ENCODE peak calls at places on chromosomes 3 and 15, in nine cellular contexts. Q, M, F, X, U, G, Y, N and O are unnamed samples.
A peak's percentile ranks its signal among the peaks of the same experiment; 100 is the strongest.

GRCh38 chr3:129346690-129347440 is 68.2 kb downstream of the HMCES start:
- DNase-seq in U (no peak), Y (no peak), Q (peak; percentile 67), F (no peak), X (no peak), N (no peak), G (no peak), M (no peak), O (no peak)

GRCh38 chr3:50474717-50475116 is 28.7 kb downstream of the CACNA2D2 start:
- DNase-seq in Y (no peak), X (no peak), U (no peak), M (no peak), G (no peak), Q (no peak), F (no peak), N (peak; percentile 25), O (no peak)

GRCh38 chr15:55197362-55197705 is 593 bp upstream of the RSL24D1 start:
- DNase-seq in F (no peak), U (no peak), N (no peak), Y (no peak), M (no peak), X (no peak), G (no peak), Q (no peak), O (no peak)

GRCh38 chr3:14300721-14301377 is 101.6 kb upstream of the SLC6A6 start:
- DNase-seq in Y (no peak), F (no peak), Q (no peak), M (no peak), U (no peak), X (no peak), N (no peak), G (no peak), O (no peak)

GRCh38 chr3:39637807-39638206 is 170.3 kb downstream of the MOBP start:
- DNase-seq in Y (no peak), N (peak; percentile 51), M (no peak), U (peak; percentile 19), G (no peak), X (no peak), F (peak; percentile 31), Q (peak; percentile 43), O (no peak)

GRCh38 chr3:1275495-1275894 is 182.7 kb downstream of the CNTN6 start:
- DNase-seq in N (no peak), X (no peak), G (no peak), Q (peak; percentile 7), F (no peak), M (no peak), Y (no peak), U (no peak), O (no peak)

GRCh38 chr3:130014526-130014925 is 40.0 kb downstream of the TRH start:
- DNase-seq in M (no peak), X (no peak), Y (no peak), F (no peak), N (no peak), Q (no peak), U (no peak), G (peak; percentile 24), O (no peak)

GRCh38 chr3:133540896-133541674 is 32.4 kb upstream of the CDV3 start:
- DNase-seq in X (no peak), Q (peak; percentile 52), Y (no peak), M (no peak), F (peak; percentile 56), N (peak; percentile 96), G (no peak), U (peak; percentile 55), O (no peak)

GRCh38 chr15:75149911-75150709 is 51.6 kb upstream of the C15orf39 start:
- DNase-seq in M (no peak), Q (no peak), U (no peak), X (no peak), Y (no peak), G (no peak), N (peak; percentile 100), F (peak; percentile 22), O (no peak)

GRCh38 chr3:52865994-52866393 is 31.2 kb upstream of the MUSTN1 start:
- DNase-seq in M (no peak), F (no peak), U (no peak), Q (no peak), Y (no peak), X (no peak), G (no peak), N (no peak), O (no peak)

GRCh38 chr3:4939276-4939675 is 40.0 kb upstream of the BHLHE40 start:
- DNase-seq in Q (no peak), F (no peak), M (no peak), Y (no peak), N (no peak), X (no peak), G (no peak), U (peak; percentile 32), O (no peak)